ENCODE peak calls at places on chromosomes 7 and 10, in ten cellular contexts. One of them, this sample, is unnamed.

GRCh38 chr7:79403451-79403850 is 50.0 kb downstream of the MAGI2 start:
- ATAC-seq in left lung: no peak
- ATAC-seq in mucosa of descending colon: no peak
- ATAC-seq in effector memory CD8-positive, alpha-beta T cell: no peak
- ATAC-seq in sciatic nerve: peak
- ATAC-seq in PC-3: no peak
- ATAC-seq in GM23338: no peak
- ATAC-seq in right cardiac atrium: no peak
- ATAC-seq in pancreas: no peak
- ATAC-seq in heart left ventricle: no peak
- ATAC-seq in this sample: peak

GRCh38 chr10:45551387-45551786 is 121.2 kb downstream of the ZFAND4 start:
- ATAC-seq in left lung: no peak
- ATAC-seq in mucosa of descending colon: no peak
- ATAC-seq in effector memory CD8-positive, alpha-beta T cell: no peak
- ATAC-seq in sciatic nerve: no peak
- ATAC-seq in PC-3: no peak
- ATAC-seq in GM23338: no peak
- ATAC-seq in right cardiac atrium: no peak
- ATAC-seq in pancreas: no peak
- ATAC-seq in heart left ventricle: no peak
- ATAC-seq in this sample: no peak

GRCh38 chr7:138958026-138958956 is 22.9 kb downstream of the KIAA1549 start:
- ATAC-seq in left lung: peak
- ATAC-seq in mucosa of descending colon: no peak
- ATAC-seq in effector memory CD8-positive, alpha-beta T cell: no peak
- ATAC-seq in sciatic nerve: no peak
- ATAC-seq in PC-3: peak
- ATAC-seq in GM23338: no peak
- ATAC-seq in right cardiac atrium: no peak
- ATAC-seq in pancreas: peak
- ATAC-seq in heart left ventricle: no peak
- ATAC-seq in this sample: no peak

GRCh38 chr10:6583447-6583846 is 3.4 kb upstream of the PRKCQ start:
- ATAC-seq in left lung: no peak
- ATAC-seq in mucosa of descending colon: no peak
- ATAC-seq in effector memory CD8-positive, alpha-beta T cell: peak
- ATAC-seq in sciatic nerve: no peak
- ATAC-seq in PC-3: no peak
- ATAC-seq in GM23338: no peak
- ATAC-seq in right cardiac atrium: no peak
- ATAC-seq in pancreas: no peak
- ATAC-seq in heart left ventricle: no peak
- ATAC-seq in this sample: no peak

GRCh38 chr10:61921143-61921542 is 19.6 kb downstream of the ARID5B start:
- ATAC-seq in left lung: no peak
- ATAC-seq in mucosa of descending colon: no peak
- ATAC-seq in effector memory CD8-positive, alpha-beta T cell: no peak
- ATAC-seq in sciatic nerve: no peak
- ATAC-seq in PC-3: no peak
- ATAC-seq in GM23338: no peak
- ATAC-seq in right cardiac atrium: no peak
- ATAC-seq in pancreas: no peak
- ATAC-seq in heart left ventricle: peak
- ATAC-seq in this sample: no peak

GRCh38 chr7:29567174-29567573 is 3.5 kb downstream of the PRR15 start:
- ATAC-seq in left lung: no peak
- ATAC-seq in mucosa of descending colon: no peak
- ATAC-seq in effector memory CD8-positive, alpha-beta T cell: no peak
- ATAC-seq in sciatic nerve: no peak
- ATAC-seq in PC-3: no peak
- ATAC-seq in GM23338: no peak
- ATAC-seq in right cardiac atrium: no peak
- ATAC-seq in pancreas: no peak
- ATAC-seq in heart left ventricle: no peak
- ATAC-seq in this sample: no peak

GRCh38 chr10:387949-388660 is 252.8 kb downstream of the ZMYND11 start:
- ATAC-seq in left lung: peak
- ATAC-seq in mucosa of descending colon: peak
- ATAC-seq in effector memory CD8-positive, alpha-beta T cell: no peak
- ATAC-seq in sciatic nerve: peak
- ATAC-seq in PC-3: no peak
- ATAC-seq in GM23338: no peak
- ATAC-seq in right cardiac atrium: no peak
- ATAC-seq in pancreas: peak
- ATAC-seq in heart left ventricle: peak
- ATAC-seq in this sample: peak

GRCh38 chr10:14032406-14032998 is 298.2 kb downstream of the FRMD4A start:
- ATAC-seq in left lung: no peak
- ATAC-seq in mucosa of descending colon: peak
- ATAC-seq in effector memory CD8-positive, alpha-beta T cell: peak
- ATAC-seq in sciatic nerve: no peak
- ATAC-seq in PC-3: no peak
- ATAC-seq in GM23338: peak
- ATAC-seq in right cardiac atrium: no peak
- ATAC-seq in pancreas: no peak
- ATAC-seq in heart left ventricle: no peak
- ATAC-seq in this sample: no peak

GRCh38 chr10:131620314-131620713 is 280.5 kb upstream of the PPP2R2D start:
- ATAC-seq in left lung: no peak
- ATAC-seq in mucosa of descending colon: no peak
- ATAC-seq in effector memory CD8-positive, alpha-beta T cell: no peak
- ATAC-seq in sciatic nerve: no peak
- ATAC-seq in PC-3: no peak
- ATAC-seq in GM23338: no peak
- ATAC-seq in right cardiac atrium: no peak
- ATAC-seq in pancreas: no peak
- ATAC-seq in heart left ventricle: no peak
- ATAC-seq in this sample: no peak

GRCh38 chr7:105191329-105191728 is 177.3 kb downstream of the KMT2E start:
- ATAC-seq in left lung: peak
- ATAC-seq in mucosa of descending colon: no peak
- ATAC-seq in effector memory CD8-positive, alpha-beta T cell: no peak
- ATAC-seq in sciatic nerve: no peak
- ATAC-seq in PC-3: no peak
- ATAC-seq in GM23338: no peak
- ATAC-seq in right cardiac atrium: no peak
- ATAC-seq in pancreas: no peak
- ATAC-seq in heart left ventricle: no peak
- ATAC-seq in this sample: no peak

GRCh38 chr7:133051066-133051465 is 30.8 kb downstream of the CHCHD3 start:
- ATAC-seq in left lung: peak
- ATAC-seq in mucosa of descending colon: no peak
- ATAC-seq in effector memory CD8-positive, alpha-beta T cell: no peak
- ATAC-seq in sciatic nerve: peak
- ATAC-seq in PC-3: no peak
- ATAC-seq in GM23338: peak
- ATAC-seq in right cardiac atrium: peak
- ATAC-seq in pancreas: peak
- ATAC-seq in heart left ventricle: peak
- ATAC-seq in this sample: no peak

GRCh38 chr10:11602919-11603523 is 8.4 kb downstream of the USP6NL start:
- ATAC-seq in left lung: peak
- ATAC-seq in mucosa of descending colon: peak
- ATAC-seq in effector memory CD8-positive, alpha-beta T cell: peak
- ATAC-seq in sciatic nerve: no peak
- ATAC-seq in PC-3: peak
- ATAC-seq in GM23338: no peak
- ATAC-seq in right cardiac atrium: no peak
- ATAC-seq in pancreas: peak
- ATAC-seq in heart left ventricle: no peak
- ATAC-seq in this sample: no peak

GRCh38 chr7:106175507-106175906 is 63.4 kb upstream of the SYPL1 start:
- ATAC-seq in left lung: no peak
- ATAC-seq in mucosa of descending colon: no peak
- ATAC-seq in effector memory CD8-positive, alpha-beta T cell: no peak
- ATAC-seq in sciatic nerve: no peak
- ATAC-seq in PC-3: no peak
- ATAC-seq in GM23338: no peak
- ATAC-seq in right cardiac atrium: no peak
- ATAC-seq in pancreas: no peak
- ATAC-seq in heart left ventricle: no peak
- ATAC-seq in this sample: no peak

GRCh38 chr7:121073463-121074099 is 85.1 kb downstream of the CPED1 start:
- ATAC-seq in left lung: no peak
- ATAC-seq in mucosa of descending colon: no peak
- ATAC-seq in effector memory CD8-positive, alpha-beta T cell: no peak
- ATAC-seq in sciatic nerve: peak
- ATAC-seq in PC-3: no peak
- ATAC-seq in GM23338: no peak
- ATAC-seq in right cardiac atrium: no peak
- ATAC-seq in pancreas: no peak
- ATAC-seq in heart left ventricle: no peak
- ATAC-seq in this sample: no peak

GRCh38 chr10:98318861-98319260 is 50.9 kb upstream of the LOXL4 start:
- ATAC-seq in left lung: no peak
- ATAC-seq in mucosa of descending colon: no peak
- ATAC-seq in effector memory CD8-positive, alpha-beta T cell: no peak
- ATAC-seq in sciatic nerve: no peak
- ATAC-seq in PC-3: no peak
- ATAC-seq in GM23338: no peak
- ATAC-seq in right cardiac atrium: no peak
- ATAC-seq in pancreas: no peak
- ATAC-seq in heart left ventricle: no peak
- ATAC-seq in this sample: no peak

GRCh38 chr10:50362547-50363125 is 111.3 kb upstream of the ASAH2 start:
- ATAC-seq in left lung: no peak
- ATAC-seq in mucosa of descending colon: peak
- ATAC-seq in effector memory CD8-positive, alpha-beta T cell: peak
- ATAC-seq in sciatic nerve: no peak
- ATAC-seq in PC-3: peak
- ATAC-seq in GM23338: no peak
- ATAC-seq in right cardiac atrium: no peak
- ATAC-seq in pancreas: no peak
- ATAC-seq in heart left ventricle: no peak
- ATAC-seq in this sample: no peak

GRCh38 chr7:36072620-36073019 is 80.4 kb upstream of the EEPD1 start:
- ATAC-seq in left lung: no peak
- ATAC-seq in mucosa of descending colon: no peak
- ATAC-seq in effector memory CD8-positive, alpha-beta T cell: no peak
- ATAC-seq in sciatic nerve: peak
- ATAC-seq in PC-3: no peak
- ATAC-seq in GM23338: no peak
- ATAC-seq in right cardiac atrium: no peak
- ATAC-seq in pancreas: no peak
- ATAC-seq in heart left ventricle: no peak
- ATAC-seq in this sample: no peak

GRCh38 chr7:125033506-125033905 is 103.9 kb upstream of the POT1 start:
- ATAC-seq in left lung: no peak
- ATAC-seq in mucosa of descending colon: no peak
- ATAC-seq in effector memory CD8-positive, alpha-beta T cell: no peak
- ATAC-seq in sciatic nerve: no peak
- ATAC-seq in PC-3: no peak
- ATAC-seq in GM23338: peak
- ATAC-seq in right cardiac atrium: no peak
- ATAC-seq in pancreas: no peak
- ATAC-seq in heart left ventricle: no peak
- ATAC-seq in this sample: no peak

GRCh38 chr7:21059069-21059468 is 272.4 kb upstream of the SP8 start:
- ATAC-seq in left lung: no peak
- ATAC-seq in mucosa of descending colon: no peak
- ATAC-seq in effector memory CD8-positive, alpha-beta T cell: no peak
- ATAC-seq in sciatic nerve: no peak
- ATAC-seq in PC-3: no peak
- ATAC-seq in GM23338: no peak
- ATAC-seq in right cardiac atrium: no peak
- ATAC-seq in pancreas: no peak
- ATAC-seq in heart left ventricle: no peak
- ATAC-seq in this sample: no peak

GRCh38 chr10:133324198-133324792 is 12.4 kb downstream of the CALY start:
- ATAC-seq in left lung: peak
- ATAC-seq in mucosa of descending colon: peak
- ATAC-seq in effector memory CD8-positive, alpha-beta T cell: peak
- ATAC-seq in sciatic nerve: peak
- ATAC-seq in PC-3: peak
- ATAC-seq in GM23338: peak
- ATAC-seq in right cardiac atrium: peak
- ATAC-seq in pancreas: peak
- ATAC-seq in heart left ventricle: peak
- ATAC-seq in this sample: peak

GRCh38 chr7:79298145-79298760 is 155.2 kb downstream of the MAGI2 start:
- ATAC-seq in left lung: peak
- ATAC-seq in mucosa of descending colon: no peak
- ATAC-seq in effector memory CD8-positive, alpha-beta T cell: no peak
- ATAC-seq in sciatic nerve: peak
- ATAC-seq in PC-3: no peak
- ATAC-seq in GM23338: no peak
- ATAC-seq in right cardiac atrium: no peak
- ATAC-seq in pancreas: no peak
- ATAC-seq in heart left ventricle: no peak
- ATAC-seq in this sample: peak

GRCh38 chr7:7920056-7920455 is 48.5 kb upstream of the GLCCI1 start:
- ATAC-seq in left lung: no peak
- ATAC-seq in mucosa of descending colon: peak
- ATAC-seq in effector memory CD8-positive, alpha-beta T cell: no peak
- ATAC-seq in sciatic nerve: no peak
- ATAC-seq in PC-3: no peak
- ATAC-seq in GM23338: no peak
- ATAC-seq in right cardiac atrium: no peak
- ATAC-seq in pancreas: peak
- ATAC-seq in heart left ventricle: no peak
- ATAC-seq in this sample: no peak

GRCh38 chr10:6667679-6668270 is 87.7 kb upstream of the PRKCQ start:
- ATAC-seq in left lung: peak
- ATAC-seq in mucosa of descending colon: peak
- ATAC-seq in effector memory CD8-positive, alpha-beta T cell: no peak
- ATAC-seq in sciatic nerve: no peak
- ATAC-seq in PC-3: peak
- ATAC-seq in GM23338: peak
- ATAC-seq in right cardiac atrium: no peak
- ATAC-seq in pancreas: no peak
- ATAC-seq in heart left ventricle: no peak
- ATAC-seq in this sample: no peak

GRCh38 chr7:158805414-158805813 is 23.9 kb downstream of the ESYT2 start:
- ATAC-seq in left lung: no peak
- ATAC-seq in mucosa of descending colon: no peak
- ATAC-seq in effector memory CD8-positive, alpha-beta T cell: no peak
- ATAC-seq in sciatic nerve: no peak
- ATAC-seq in PC-3: no peak
- ATAC-seq in GM23338: no peak
- ATAC-seq in right cardiac atrium: no peak
- ATAC-seq in pancreas: no peak
- ATAC-seq in heart left ventricle: no peak
- ATAC-seq in this sample: no peak

This sample was measured in gastroesophageal sphincter.